ENCODE peak calls at places on chromosomes 5 and 9, in four cellular contexts. L, T, X and D are unnamed samples.

GRCh38 chr5:77133061-77133758 is 46.1 kb upstream of the ZBED3 start:
- DNase-seq in L (no peak), X (peak), T (no peak), D (no peak)

GRCh38 chr9:120931278-120932085 is 4.9 kb upstream of the TRAF1 start:
- DNase-seq in L (no peak), T (peak), X (peak), D (peak)

GRCh38 chr5:69046375-69046957 is 47.3 kb upstream of the SLC30A5 start:
- DNase-seq in X (peak), L (no peak), T (no peak), D (no peak)

GRCh38 chr9:23552876-23553275 is 273.2 kb downstream of the ELAVL2 start:
- DNase-seq in T (no peak), L (no peak), X (no peak), D (no peak)

GRCh38 chr5:143782588-143783386 is 29.2 kb upstream of the HMHB1 start:
- DNase-seq in T (no peak), L (no peak), X (peak), D (no peak)

GRCh38 chr5:83827111-83827541 is 106.5 kb upstream of the HAPLN1 start:
- DNase-seq in L (no peak), T (no peak), X (peak), D (no peak)

GRCh38 chr9:35649431-35650340 is 1.0 kb downstream of the SIT1 start:
- DNase-seq in L (no peak), T (no peak), X (no peak), D (peak)

GRCh38 chr9:88256216-88256615 is 117.9 kb upstream of the SPATA31C2 start:
- DNase-seq in L (no peak), T (no peak), X (no peak), D (no peak)

GRCh38 chr9:109971226-109971625 is 191.2 kb downstream of the PALM2AKAP2 start:
- DNase-seq in X (no peak), T (no peak), L (no peak), D (no peak)

GRCh38 chr9:19975499-19975898 is 186.7 kb upstream of the SLC24A2 start:
- DNase-seq in L (no peak), T (no peak), X (no peak), D (no peak)

GRCh38 chr5:11941566-11941965 is 37.3 kb upstream of the CTNND2 start:
- DNase-seq in L (no peak), T (no peak), X (peak), D (no peak)

GRCh38 chr5:146667633-146668032 is 151.6 kb upstream of the GPR151 start:
- DNase-seq in X (peak), T (no peak), L (no peak), D (no peak)

GRCh38 chr5:6745706-6746217 is 32.5 kb downstream of the TENT4A start:
- DNase-seq in X (peak), T (no peak), L (peak), D (no peak)

GRCh38 chr5:178590141-178590923 is at the start of gene COL23A1:
- DNase-seq in L (no peak), T (peak), X (peak), D (peak)

GRCh38 chr5:143641957-143642356 is 170.0 kb upstream of the HMHB1 start:
- DNase-seq in L (no peak), X (no peak), T (no peak), D (no peak)

GRCh38 chr9:106707722-106708121 is 155.2 kb upstream of the ZNF462 start:
- DNase-seq in X (peak), T (no peak), L (no peak), D (no peak)

GRCh38 chr5:79858097-79858723 is 132.9 kb downstream of the MTX3 start:
- DNase-seq in X (peak), L (peak), T (peak), D (peak)

GRCh38 chr9:13445123-13445522 is 165.6 kb upstream of the MPDZ start:
- DNase-seq in X (peak), T (no peak), L (no peak), D (no peak)

GRCh38 chr5:32916648-32917047 is 205.5 kb downstream of the NPR3 start:
- DNase-seq in X (peak), T (no peak), L (no peak), D (no peak)

GRCh38 chr5:21678526-21678925 is 1174.6 kb downstream of the CDH12 start:
- DNase-seq in X (no peak), L (no peak), T (no peak), D (no peak)

GRCh38 chr5:86679529-86679928 is 61.8 kb downstream of the COX7C start:
- DNase-seq in X (peak), L (no peak), T (no peak), D (no peak)

GRCh38 chr9:137325791-137326190 is 23.7 kb upstream of the NRARP start:
- DNase-seq in X (no peak), T (no peak), L (no peak), D (no peak)

GRCh38 chr5:63916786-63917185 is 45.5 kb downstream of the HTR1A start:
- DNase-seq in L (no peak), T (no peak), X (peak), D (no peak)